ENCODE peak calls at places on chromosomes 1 and 21, in six cellular contexts. W is glomerular endothelial cell; B is dorsolateral prefrontal cortex; I is iris pigment epithelial cell; F is amniotic stem cell; X is activated naive CD4-positive, alpha-beta T cell treated with anti-CD3 and anti-CD28 coated beads, Interleukin-2, amount 10 ng/mL, durations not matched to agents 7 days and 5 days. R is an unnamed sample.
A peak's percentile ranks its signal among the peaks of the same experiment; 100 is the strongest.

GRCh38 chr21:44253832-44254700 is 7.6 kb downstream of the DNMT3L start:
- DNase-seq in F (no peak), B (no peak), X (peak; percentile 19), I (no peak), W (peak; percentile 0), R (peak; percentile 17)

GRCh38 chr1:208121965-208122364 is 122.2 kb downstream of the PLXNA2 start:
- DNase-seq in B (no peak), F (no peak), X (no peak), I (no peak), W (no peak), R (no peak)

GRCh38 chr1:160296036-160296435 is 11.1 kb upstream of the PEX19 start:
- DNase-seq in I (peak; percentile 54), B (no peak), W (no peak), F (no peak), X (no peak), R (no peak)

GRCh38 chr1:92476071-92476607 is 10.6 kb downstream of the GFI1 start:
- DNase-seq in F (no peak), B (no peak), I (no peak), X (peak; percentile 77), W (no peak), R (no peak)

GRCh38 chr1:223716302-223716862 is 4.0 kb downstream of the CAPN2 start:
- DNase-seq in W (no peak), I (peak; percentile 65), F (no peak), B (no peak), X (peak; percentile 80), R (no peak)

GRCh38 chr1:184019066-184019465 is 18.5 kb downstream of the COLGALT2 start:
- DNase-seq in F (no peak), W (no peak), B (no peak), X (no peak), I (no peak), R (no peak)

GRCh38 chr1:111275079-111275478 is 15.6 kb upstream of the CHIA start:
- DNase-seq in F (peak; percentile 39), X (no peak), I (peak; percentile 11), B (peak; percentile 13), W (no peak), R (no peak)

GRCh38 chr1:204830671-204831585 is 39.7 kb upstream of the NFASC start:
- DNase-seq in W (no peak), I (no peak), B (peak; percentile 58), F (no peak), X (no peak), R (no peak)

GRCh38 chr1:35883681-35884155 is 709 bp downstream of the AGO1 start:
- DNase-seq in X (peak; percentile 67), I (peak; percentile 25), W (no peak), F (no peak), B (peak; percentile 25), R (peak; percentile 65)

GRCh38 chr1:111030590-111030989 is 66.9 kb upstream of the LRIF1 start:
- DNase-seq in B (no peak), X (peak; percentile 71), F (peak; percentile 6), W (peak; percentile 22), I (peak; percentile 68), R (peak; percentile 63)

GRCh38 chr1:242847390-242847993 is 323.0 kb upstream of the PLD5 start:
- DNase-seq in F (no peak), W (no peak), I (peak; percentile 5), B (no peak), X (no peak), R (no peak)

GRCh38 chr1:225881081-225882007 is 836 bp downstream of the TMEM63A start:
- DNase-seq in W (no peak), X (peak; percentile 76), F (no peak), I (no peak), B (no peak), R (no peak)

GRCh38 chr1:152901631-152902030 is 6.7 kb upstream of the IVL start:
- DNase-seq in X (no peak), I (no peak), W (no peak), F (no peak), B (no peak), R (no peak)

GRCh38 chr1:2240251-2241156 is 12.4 kb downstream of the SKI start:
- DNase-seq in X (peak; percentile 39), B (peak; percentile 73), W (no peak), I (peak; percentile 60), F (no peak), R (no peak)

GRCh38 chr1:3066250-3066711 is 2.7 kb upstream of the PRDM16 start:
- DNase-seq in F (no peak), I (no peak), B (no peak), X (no peak), W (no peak), R (no peak)

GRCh38 chr1:81298321-81298720 is 502.4 kb upstream of the ADGRL2 start:
- DNase-seq in I (no peak), F (no peak), X (no peak), B (no peak), W (no peak), R (no peak)

GRCh38 chr1:202214089-202214843 is 20.7 kb downstream of the LGR6 start:
- DNase-seq in W (no peak), B (no peak), F (no peak), I (no peak), X (no peak), R (no peak)

GRCh38 chr1:226951286-226952120 is 11.4 kb downstream of the COQ8A start:
- DNase-seq in W (no peak), X (no peak), F (no peak), B (no peak), I (no peak), R (no peak)

GRCh38 chr1:4585216-4585615 is 69.2 kb upstream of the AJAP1 start:
- DNase-seq in F (no peak), I (no peak), W (no peak), X (peak; percentile 58), B (no peak), R (no peak)

GRCh38 chr1:17434591-17434990 is 4.9 kb downstream of the RCC2 start:
- DNase-seq in F (no peak), B (no peak), X (no peak), I (no peak), W (no peak), R (no peak)

GRCh38 chr1:196546272-196547245 is 61.7 kb downstream of the KCNT2 start:
- DNase-seq in W (no peak), F (no peak), B (no peak), X (no peak), I (peak; percentile 99), R (no peak)

GRCh38 chr21:43928230-43928607 is 63.2 kb downstream of the AGPAT3 start:
- DNase-seq in W (no peak), B (no peak), X (no peak), I (no peak), F (no peak), R (no peak)

GRCh38 chr1:86394416-86394815 is 1.7 kb downstream of the ODF2L start:
- DNase-seq in W (no peak), B (no peak), F (peak; percentile 24), I (peak; percentile 59), X (no peak), R (peak; percentile 80)

GRCh38 chr1:169013821-169014220 is 92.7 kb upstream of the ATP1B1 start:
- DNase-seq in W (no peak), I (no peak), X (no peak), B (no peak), F (no peak), R (no peak)

GRCh38 chr1:21734526-21734925 is 48.4 kb downstream of the USP48 start:
- DNase-seq in B (no peak), F (no peak), W (no peak), I (peak; percentile 38), X (no peak), R (no peak)